ENCODE peak calls at places on chromosomes 4 and X, in seven cellular contexts. J, X, N, Q, Z, W and S are unnamed samples.

GRCh38 chrX:54492340-54492739 is 3.7 kb downstream of the FGD1 start:
- DNase-seq in J (peak; percentile 37), X (peak; percentile 73), N (no peak), Q (no peak), Z (no peak), W (peak; percentile 81), S (no peak)

GRCh38 chr4:178240891-178241290 is 798.7 kb upstream of the AGA start:
- DNase-seq in J (no peak), X (no peak), N (no peak), Q (no peak), Z (no peak), W (no peak), S (no peak)

GRCh38 chr4:23298371-23298770 is 591.5 kb downstream of the PPARGC1A start:
- DNase-seq in J (no peak), X (no peak), N (no peak), Q (no peak), Z (no peak), W (no peak), S (no peak)

GRCh38 chrX:123171781-123172180 is 12.3 kb upstream of the GRIA3 start:
- DNase-seq in J (peak; percentile 41), X (no peak), N (no peak), Q (no peak), Z (no peak), W (no peak), S (no peak)

GRCh38 chrX:3712870-3713224 is 602 bp downstream of the PRKX start:
- DNase-seq in J (no peak), X (no peak), N (no peak), Q (no peak), Z (no peak), W (no peak), S (no peak)

GRCh38 chrX:68498508-68499379 is at the start of gene YIPF6:
- DNase-seq in J (peak; percentile 71), X (peak; percentile 85), N (peak; percentile 75), Q (peak; percentile 40), Z (peak; percentile 78), W (peak; percentile 86), S (peak; percentile 88)

GRCh38 chr4:21949073-21949457 is 493 bp upstream of the KCNIP4 start:
- DNase-seq in J (no peak), X (peak; percentile 22), N (no peak), Q (no peak), Z (peak; percentile 76), W (no peak), S (no peak)

GRCh38 chr4:57131849-57132745 is 21.9 kb upstream of the IGFBP7 start:
- DNase-seq in J (peak; percentile 90), X (peak; percentile 34), N (no peak), Q (no peak), Z (peak; percentile 88), W (no peak), S (peak; percentile 78)

GRCh38 chr4:183670251-183670650 is 11.2 kb downstream of the TRAPPC11 start:
- DNase-seq in J (no peak), X (no peak), N (no peak), Q (no peak), Z (no peak), W (no peak), S (no peak)

GRCh38 chrX:41655631-41656030 is 33.1 kb upstream of the GPR34 start:
- DNase-seq in J (no peak), X (peak; percentile 2), N (no peak), Q (no peak), Z (no peak), W (no peak), S (no peak)

GRCh38 chr4:107492566-107492965 is 227.5 kb downstream of the PAPSS1 start:
- DNase-seq in J (no peak), X (no peak), N (no peak), Q (no peak), Z (no peak), W (no peak), S (no peak)

GRCh38 chrX:39491548-39492297 is 606.0 kb downstream of the BCOR start:
- DNase-seq in J (no peak), X (no peak), N (peak; percentile 11), Q (no peak), Z (no peak), W (no peak), S (no peak)

GRCh38 chrX:119605398-119605738 is 856 bp downstream of the NKRF start:
- DNase-seq in J (peak; percentile 1), X (peak; percentile 15), N (no peak), Q (no peak), Z (peak; percentile 8), W (no peak), S (no peak)

GRCh38 chr4:147362868-147363440 is 117.9 kb upstream of the EDNRA start:
- DNase-seq in J (no peak), X (peak; percentile 39), N (no peak), Q (no peak), Z (peak; percentile 46), W (peak; percentile 78), S (no peak)

GRCh38 chrX:25079020-25079419 is 63.3 kb upstream of the ARX start:
- DNase-seq in J (no peak), X (no peak), N (peak; percentile 0), Q (no peak), Z (no peak), W (no peak), S (no peak)

GRCh38 chr4:153483432-153484418 is 17.6 kb downstream of the TMEM131L start:
- DNase-seq in J (peak; percentile 26), X (no peak), N (no peak), Q (no peak), Z (no peak), W (no peak), S (no peak)

GRCh38 chrX:119669424-119670037 is 23.4 kb downstream of the SEPTIN6 start:
- DNase-seq in J (peak; percentile 68), X (no peak), N (no peak), Q (no peak), Z (peak; percentile 3), W (no peak), S (no peak)

GRCh38 chrX:134692990-134693389 is 34.7 kb upstream of the PLAC1 start:
- DNase-seq in J (peak; percentile 68), X (no peak), N (no peak), Q (no peak), Z (no peak), W (no peak), S (no peak)

GRCh38 chrX:35665311-35665710 is 132.8 kb upstream of the MAGEB16 start:
- DNase-seq in J (no peak), X (no peak), N (no peak), Q (no peak), Z (no peak), W (no peak), S (no peak)

GRCh38 chrX:109886122-109886761 is 116.7 kb upstream of the TMEM164 start:
- DNase-seq in J (peak; percentile 48), X (peak; percentile 73), N (peak; percentile 35), Q (peak; percentile 37), Z (peak; percentile 26), W (no peak), S (no peak)

GRCh38 chr4:138595731-138596465 is 353.7 kb upstream of the SLC7A11 start:
- DNase-seq in J (peak; percentile 7), X (peak; percentile 69), N (no peak), Q (no peak), Z (no peak), W (peak; percentile 76), S (no peak)

GRCh38 chrX:55151199-55151598 is 62.4 kb downstream of the PAGE2 start:
- DNase-seq in J (no peak), X (no peak), N (no peak), Q (no peak), Z (no peak), W (no peak), S (no peak)

GRCh38 chrX:48703228-48703627 is 6.7 kb downstream of the SUV39H1 start:
- DNase-seq in J (no peak), X (no peak), N (no peak), Q (no peak), Z (no peak), W (no peak), S (no peak)
- H3K36me3 ChIP-seq in J (peaks cover 9% of the 10 kb centered on the region), X (no peaks in the 10 kb centered on the region), N (peaks cover 94% of the 10 kb centered on the region), Q (peaks cover 9% of the 10 kb centered on the region), Z (no peaks in the 10 kb centered on the region), W (peaks cover 24% of the 10 kb centered on the region), S (peaks cover 18% of the 10 kb centered on the region)

GRCh38 chr4:71426381-71427042 is 87.7 kb downstream of the SLC4A4 start:
- DNase-seq in J (no peak), X (peak; percentile 13), N (no peak), Q (no peak), Z (no peak), W (no peak), S (no peak)

GRCh38 chr4:71430609-71431008 is 91.8 kb downstream of the SLC4A4 start:
- DNase-seq in J (no peak), X (no peak), N (no peak), Q (no peak), Z (no peak), W (no peak), S (no peak)

GRCh38 chr4:71429106-71429505 is 90.3 kb downstream of the SLC4A4 start:
- DNase-seq in J (no peak), X (no peak), N (no peak), Q (no peak), Z (no peak), W (no peak), S (no peak)

DNA sequence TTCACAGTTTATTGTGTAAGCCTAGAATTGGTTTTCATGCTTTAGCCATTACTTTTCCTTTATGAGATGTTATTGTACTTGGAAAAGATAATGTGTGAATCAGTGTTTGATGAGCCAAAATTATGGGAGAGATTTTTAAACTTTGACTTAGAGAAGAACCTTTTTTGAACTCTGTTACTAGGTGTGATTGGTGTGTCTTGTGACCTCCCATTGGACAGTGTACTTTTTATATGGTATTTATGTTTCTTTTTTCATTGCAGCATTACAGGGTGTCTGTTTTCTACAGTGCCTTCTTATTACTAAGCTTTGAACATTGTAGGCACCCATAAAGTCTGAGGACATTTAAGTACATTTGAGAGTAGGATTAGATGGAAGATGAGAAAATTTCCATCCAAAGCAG is 91.1 kb downstream of the SLC4A4 start:
- DNase-seq in J (no peak), X (no peak), N (no peak), Q (no peak), Z (no peak), W (no peak), S (no peak)
- H3K4me1 ChIP-seq in J (no peaks in the 10 kb centered on the region), X (peaks cover 13% of the 10 kb centered on the region), N (no peaks in the 10 kb centered on the region), Q (no peaks in the 10 kb centered on the region), Z (no peaks in the 10 kb centered on the region), W (no peaks in the 10 kb centered on the region), S (no peaks in the 10 kb centered on the region)

DNA sequence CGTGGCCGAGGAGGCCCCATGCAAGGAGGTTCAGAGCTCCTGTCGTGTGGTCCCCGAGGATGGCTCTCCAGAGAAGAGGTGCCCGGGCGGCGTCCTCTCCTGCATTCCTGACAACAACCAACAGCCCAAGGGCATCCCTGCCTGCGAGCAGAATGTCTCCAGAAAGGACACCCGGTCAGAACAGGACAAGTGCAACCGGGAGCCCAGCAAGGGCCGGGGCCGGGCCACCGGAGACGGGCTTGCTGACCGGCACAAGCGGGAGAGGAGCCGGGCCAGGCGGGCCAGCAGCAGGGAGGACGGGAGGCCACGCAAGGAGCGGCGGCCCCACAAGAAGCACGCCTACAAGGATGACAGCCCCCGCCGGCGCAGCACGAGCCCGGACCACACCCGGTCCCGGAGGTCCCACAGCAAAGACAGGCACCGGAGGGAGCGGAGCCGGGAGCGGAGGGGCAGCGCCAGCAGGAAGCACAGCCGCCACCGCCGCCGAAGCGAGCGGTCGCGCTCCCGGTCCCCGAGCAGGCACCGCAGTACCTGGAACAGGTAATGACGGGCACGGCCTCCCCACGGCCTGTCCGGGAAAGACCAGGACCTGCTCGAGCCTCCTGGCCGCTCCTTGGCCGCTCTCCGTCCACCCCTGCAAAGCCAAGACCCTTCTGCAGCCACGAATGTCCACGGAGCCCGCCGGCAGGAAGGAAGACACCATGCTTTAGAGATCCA is 9.8 kb downstream of the AKAP17A start:
- DNase-seq in J (no peak), X (no peak), N (no peak), Q (no peak), Z (no peak), W (peak; percentile 64), S (no peak)
- H3K36me3 ChIP-seq in J (peaks cover 51% of the 10 kb centered on the region), X (peaks cover 71% of the 10 kb centered on the region), N (peaks cover 89% of the 10 kb centered on the region), Q (peaks cover 11% of the 10 kb centered on the region), Z (peaks cover 62% of the 10 kb centered on the region), W (peaks cover 77% of the 10 kb centered on the region), S (peaks cover 78% of the 10 kb centered on the region)

GRCh38 chrX:70479197-70479969 is 34.7 kb downstream of the DLG3 start:
- DNase-seq in J (peak; percentile 39), X (peak; percentile 67), N (no peak), Q (no peak), Z (no peak), W (no peak), S (no peak)
- H3K4me1 ChIP-seq in J (peaks cover 40% of the 10 kb centered on the region), X (peaks cover 10% of the 10 kb centered on the region), N (no peaks in the 10 kb centered on the region), Q (peaks cover 72% of the 10 kb centered on the region), Z (peaks cover 16% of the 10 kb centered on the region), W (peaks cover 17% of the 10 kb centered on the region), S (peaks cover 22% of the 10 kb centered on the region)